ENCODE peak calls at places on chromosomes 7 and 10, in four cellular contexts. V, R, P and N are unnamed samples.

GRCh38 chr10:91800756-91801155 is 2.5 kb downstream of the TNKS2 start:
- DNase-seq in V (no peak), R (no peak), P (no peak), N (no peak)

GRCh38 chr7:51019231-51019844 is 236.6 kb upstream of the GRB10 start:
- DNase-seq in V (no peak), R (no peak), P (peak), N (no peak)

GRCh38 chr7:106896268-106896667 is 31.2 kb downstream of the PIK3CG start:
- DNase-seq in V (no peak), R (no peak), P (no peak), N (no peak)

GRCh38 chr10:30359373-30360206 is 10.5 kb upstream of the MTPAP start:
- DNase-seq in V (peak), R (peak), P (peak), N (peak)

GRCh38 chr7:102467581-102468415 is 3.0 kb downstream of the LRWD1 start:
- DNase-seq in V (peak), R (no peak), P (no peak), N (peak)

GRCh38 chr7:122303522-122303970 is 1.0 kb downstream of the FEZF1 start:
- DNase-seq in V (no peak), R (no peak), P (no peak), N (no peak)

GRCh38 chr10:79505771-79506351 is 6.5 kb upstream of the EIF5AL1 start:
- DNase-seq in V (no peak), R (no peak), P (no peak), N (no peak)

GRCh38 chr7:31006864-31007263 is 43.1 kb downstream of the GHRHR start:
- DNase-seq in V (no peak), R (no peak), P (no peak), N (no peak)

GRCh38 chr10:100998183-100998990 is 1.2 kb upstream of the LZTS2 start:
- DNase-seq in V (peak), R (peak), P (peak), N (peak)

GRCh38 chr10:100995171-100995570 is 4.4 kb upstream of the LZTS2 start:
- DNase-seq in V (no peak), R (no peak), P (no peak), N (no peak)

GRCh38 chr10:100998991-100999741 is 442 bp upstream of the LZTS2 start:
- DNase-seq in V (peak), R (peak), P (peak), N (peak)

GRCh38 chr10:100997364-100998182 is 2.0 kb upstream of the LZTS2 start:
- DNase-seq in V (peak), R (peak), P (peak), N (peak)

DNA sequence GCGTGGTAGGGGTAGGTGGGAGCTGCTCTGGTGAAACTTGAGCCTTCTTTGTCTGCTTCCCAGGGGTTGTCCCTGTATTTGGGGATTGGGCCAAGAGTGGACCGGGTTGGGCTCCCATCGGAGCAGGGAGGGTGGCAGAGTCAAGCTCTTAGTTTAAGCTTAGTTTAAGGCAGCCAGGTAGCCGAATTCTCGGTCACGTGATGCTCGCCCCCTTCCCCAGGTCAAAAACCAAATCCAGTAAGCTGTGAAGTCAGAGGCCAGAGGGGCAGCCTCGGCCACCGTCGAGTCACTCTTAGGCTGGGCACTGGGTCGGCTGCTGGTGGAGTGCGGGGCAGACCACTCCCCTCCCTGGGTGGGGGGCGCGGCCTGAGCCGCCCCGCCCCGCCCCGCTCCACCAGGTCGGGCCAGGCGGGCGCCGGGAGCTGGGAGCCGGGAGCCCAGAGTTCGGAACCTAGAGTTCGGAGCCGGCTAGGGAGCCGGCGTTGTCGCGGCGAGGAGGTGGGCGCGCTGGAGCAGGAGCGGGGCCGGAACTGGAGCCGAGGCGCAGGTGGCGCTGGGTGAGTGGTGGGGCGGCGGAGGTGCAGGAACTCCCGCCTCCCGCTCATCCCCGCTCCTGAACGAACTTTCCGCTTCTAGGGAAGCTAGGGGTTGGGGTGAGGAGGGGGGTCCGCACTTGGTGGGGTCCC is 2.8 kb upstream of the LZTS2 start:
- DNase-seq in V (peak), R (no peak), P (peak), N (peak)
- H3K27ac ChIP-seq in V (no peak), R (peak), P (peak), N (peak)

GRCh38 chr7:123455965-123456364 is 78.4 kb downstream of the IQUB start:
- DNase-seq in V (no peak), R (no peak), P (no peak), N (no peak)
- H3K27ac ChIP-seq in V (no peak), R (no peak), P (no peak), N (no peak)

DNA sequence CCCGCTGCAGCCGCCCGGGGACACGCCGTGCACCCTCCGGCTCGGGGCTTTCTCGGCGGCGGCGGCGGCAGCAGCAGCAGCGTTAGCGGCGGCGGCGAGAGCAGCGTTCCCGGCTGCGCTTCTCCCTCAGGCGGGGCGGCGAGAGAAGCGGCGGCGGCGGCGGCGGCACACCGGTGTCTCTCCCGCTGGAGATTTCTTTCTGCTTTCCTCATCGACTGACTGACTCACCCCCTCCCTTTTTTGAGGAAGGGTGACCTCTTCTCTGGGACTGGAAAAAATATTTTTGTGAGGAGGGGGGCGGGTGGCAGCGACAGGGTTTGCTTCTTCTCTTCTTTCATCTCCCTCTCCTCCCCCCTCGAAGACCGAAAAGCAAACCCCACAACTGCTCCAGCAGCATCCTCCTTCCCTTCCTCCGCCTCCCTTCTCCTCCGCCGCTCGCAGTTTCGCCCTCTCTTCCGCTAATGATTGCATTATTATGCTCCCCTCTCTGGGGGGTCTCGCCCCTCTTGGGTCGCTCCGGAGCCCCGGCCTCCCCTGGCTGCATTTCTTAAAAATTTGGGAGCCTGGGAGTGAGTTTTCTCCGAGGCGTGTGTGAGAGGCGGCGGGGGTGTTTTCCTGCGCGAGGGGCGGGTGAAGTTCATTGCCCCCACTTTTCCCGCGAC is 343 bp downstream of the AUTS2 start:
- DNase-seq in V (no peak), R (no peak), P (no peak), N (no peak)
- H3K27ac ChIP-seq in V (peak), R (peak), P (no peak), N (peak)

DNA sequence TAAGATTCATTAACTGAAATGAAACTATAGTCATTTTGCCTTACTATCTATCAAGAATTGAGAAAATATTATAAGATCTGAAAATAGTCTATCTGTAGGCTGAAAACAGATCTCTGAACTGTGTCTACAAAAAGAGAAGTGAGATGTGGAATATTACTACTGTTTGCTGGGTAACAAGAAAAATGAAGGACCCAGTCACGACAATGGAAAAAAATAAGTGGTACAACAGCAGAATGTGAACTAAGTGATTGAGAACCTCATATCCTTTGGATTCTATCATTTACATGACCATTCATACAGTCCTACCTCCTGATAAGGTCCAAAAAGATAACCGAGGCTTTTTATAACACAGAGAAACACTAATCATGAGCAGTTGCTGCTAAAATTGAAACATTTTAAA is 94.3 kb downstream of the UBE2H start:
- DNase-seq in V (no peak), R (no peak), P (no peak), N (no peak)
- H3K27ac ChIP-seq in V (no peak), R (peak), P (no peak), N (no peak)

GRCh38 chr10:47350671-47351640 is 2.8 kb downstream of the RBP3 start:
- DNase-seq in V (no peak), R (no peak), P (no peak), N (no peak)
- H3K27ac ChIP-seq in V (no peak), R (no peak), P (no peak), N (no peak)

GRCh38 chr7:76072243-76073148 is 24.6 kb downstream of the MDH2 start:
- DNase-seq in V (no peak), R (no peak), P (no peak), N (no peak)

GRCh38 chr7:76074972-76075370 is 27.1 kb downstream of the MDH2 start:
- DNase-seq in V (no peak), R (no peak), P (peak), N (no peak)

GRCh38 chr7:76073335-76073990 is 25.6 kb downstream of the MDH2 start:
- DNase-seq in V (peak), R (no peak), P (no peak), N (no peak)

GRCh38 chr7:76076995-76077394 is 29.1 kb downstream of the MDH2 start:
- DNase-seq in V (no peak), R (no peak), P (no peak), N (no peak)

GRCh38 chr7:76074306-76074971 is 26.5 kb downstream of the MDH2 start:
- DNase-seq in V (no peak), R (no peak), P (no peak), N (no peak)
- H3K27ac ChIP-seq in V (no peak), R (no peak), P (no peak), N (no peak)

DNA sequence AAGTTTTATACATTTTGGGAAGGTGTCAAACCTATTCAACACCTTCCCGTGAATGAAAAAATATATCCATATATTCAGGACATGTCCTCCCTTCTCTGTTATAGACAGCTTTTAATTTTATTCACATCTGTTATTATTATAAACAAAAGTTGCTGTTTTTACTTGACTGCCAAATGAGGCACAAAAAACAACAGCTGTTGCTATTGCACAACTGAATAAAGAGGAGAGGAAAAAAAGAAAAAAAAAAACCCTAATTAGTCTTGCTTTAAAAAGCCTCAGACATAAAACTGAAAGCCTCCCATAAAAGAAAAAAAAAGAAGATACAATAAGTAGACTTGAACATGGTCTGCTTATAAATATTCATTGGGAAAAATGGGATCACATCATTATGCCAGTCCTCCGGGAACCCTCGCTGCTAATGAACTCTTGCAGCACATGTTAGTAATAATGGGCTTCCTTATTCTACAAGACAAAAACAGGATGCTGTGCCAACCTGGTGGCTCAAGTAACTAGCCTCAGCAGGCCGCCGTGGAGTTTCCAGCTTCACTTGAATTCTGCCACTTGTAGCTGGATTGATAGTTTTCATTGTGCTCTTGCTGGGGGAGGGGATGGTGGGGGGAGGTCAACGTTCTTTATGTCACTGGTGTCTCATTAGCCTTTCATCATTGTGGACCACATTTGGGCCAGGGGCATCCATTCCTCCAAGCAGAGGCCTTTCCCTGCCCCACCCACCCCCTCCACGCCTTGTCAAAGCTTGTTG is 153.6 kb downstream of the BMPER start:
- DNase-seq in V (no peak), R (no peak), P (peak), N (no peak)
- H3K27ac ChIP-seq in V (no peak), R (no peak), P (peak), N (no peak)

GRCh38 chr7:157905740-157906461 is 569.1 kb downstream of the DNAJB6 start:
- DNase-seq in V (peak), R (no peak), P (no peak), N (no peak)

GRCh38 chr7:157904866-157905215 is 568.0 kb downstream of the DNAJB6 start:
- DNase-seq in V (no peak), R (no peak), P (no peak), N (no peak)

GRCh38 chr7:157904211-157904865 is 567.5 kb downstream of the DNAJB6 start:
- DNase-seq in V (peak), R (no peak), P (no peak), N (no peak)

GRCh38 chr7:157903296-157903695 is 566.5 kb downstream of the DNAJB6 start:
- DNase-seq in V (no peak), R (no peak), P (no peak), N (no peak)

DNA sequence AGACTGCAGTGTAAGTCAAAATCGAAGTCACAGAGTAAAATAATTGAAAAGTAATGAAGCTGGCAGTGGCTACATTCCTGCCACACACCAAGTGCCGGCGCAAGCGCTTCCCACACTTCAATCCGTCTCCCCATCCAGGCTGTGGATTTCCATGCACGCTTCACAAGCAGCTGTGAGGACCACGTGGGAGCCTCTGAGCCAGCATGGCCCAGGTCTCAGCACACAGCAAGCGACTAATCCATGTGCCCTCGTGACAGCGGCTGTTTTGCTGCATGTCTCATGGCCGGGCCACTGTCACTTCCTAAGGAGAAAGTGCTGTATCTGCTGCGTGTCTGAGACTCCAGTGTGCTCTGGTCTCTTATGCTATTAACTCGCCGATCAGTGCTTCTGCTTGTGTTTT is 566.9 kb downstream of the DNAJB6 start:
- DNase-seq in V (peak), R (no peak), P (no peak), N (peak)
- H3K27ac ChIP-seq in V (no peak), R (no peak), P (no peak), N (no peak)

GRCh38 chr10:11148131-11148530 is 130.5 kb downstream of the CELF2 start:
- DNase-seq in V (no peak), R (no peak), P (no peak), N (no peak)

GRCh38 chr10:11148638-11149037 is 131.0 kb downstream of the CELF2 start:
- DNase-seq in V (no peak), R (no peak), P (no peak), N (no peak)

GRCh38 chr10:11149499-11149898 is 131.8 kb downstream of the CELF2 start:
- DNase-seq in V (no peak), R (peak), P (no peak), N (no peak)

GRCh38 chr10:11150876-11151275 is 133.2 kb downstream of the CELF2 start:
- DNase-seq in V (no peak), R (no peak), P (no peak), N (no peak)

DNA sequence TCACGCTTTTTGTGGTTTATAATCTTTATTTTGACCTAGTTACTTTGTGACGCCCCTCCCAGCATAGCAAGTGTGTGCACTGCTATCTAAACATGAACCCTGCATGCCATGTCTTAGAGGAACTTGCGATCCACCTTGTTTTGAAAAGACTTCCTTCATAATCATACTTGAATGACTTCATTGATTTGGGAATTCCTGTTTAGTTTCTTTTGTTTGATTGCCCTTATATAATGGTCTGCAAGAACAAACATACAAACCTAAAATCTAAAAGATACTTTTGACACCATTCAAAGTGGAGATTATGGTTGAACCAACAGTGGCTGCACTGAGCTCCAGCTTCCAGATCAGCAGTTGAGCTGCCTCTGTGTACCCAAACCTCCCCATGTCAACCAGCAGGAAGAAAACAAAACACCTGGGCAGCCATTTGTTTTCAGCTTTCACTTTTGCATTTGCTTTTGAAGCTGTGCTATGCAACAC is 132.6 kb downstream of the CELF2 start:
- DNase-seq in V (no peak), R (no peak), P (no peak), N (no peak)
- H3K27ac ChIP-seq in V (no peak), R (peak), P (no peak), N (no peak)